ENCODE peak calls at places on chromosomes 13 and 19, in nine cellular contexts. R, V, N, L, U, D, A, T and F are unnamed samples.

GRCh38 chr19:10624585-10624984 is 768 bp upstream of the SLC44A2 start:
- DNase-seq in R (no peak), V (no peak), N (no peak), L (no peak), U (no peak), D (no peak), A (no peak), T (no peak), F (no peak)

GRCh38 chr13:37306778-37307544 is 201.5 kb upstream of the CSNK1A1L start:
- DNase-seq in R (no peak), V (no peak), N (peak; percentile 77), L (no peak), U (no peak), D (peak; percentile 9), A (no peak), T (no peak), F (peak; percentile 87)

GRCh38 chr13:19910336-19911072 is 47.1 kb upstream of the ZMYM5 start:
- DNase-seq in R (no peak), V (no peak), N (peak; percentile 53), L (no peak), U (no peak), D (no peak), A (no peak), T (no peak), F (peak; percentile 6)

GRCh38 chr19:43789029-43789428 is 8.3 kb upstream of the KCNN4 start:
- DNase-seq in R (no peak), V (no peak), N (no peak), L (no peak), U (no peak), D (no peak), A (no peak), T (no peak), F (peak; percentile 60)

GRCh38 chr19:571127-571974 is 1.0 kb upstream of the BSG start:
- DNase-seq in R (peak; percentile 52), V (no peak), N (no peak), L (no peak), U (no peak), D (peak; percentile 92), A (no peak), T (peak; percentile 36), F (peak; percentile 81)

GRCh38 chr19:17405250-17406038 is at the start of gene BST2:
- DNase-seq in R (no peak), V (peak; percentile 72), N (no peak), L (no peak), U (peak; percentile 32), D (no peak), A (no peak), T (peak; percentile 51), F (peak; percentile 90)

GRCh38 chr13:29849071-29849541 is 1.3 kb downstream of the UBL3 start:
- DNase-seq in R (no peak), V (peak; percentile 8), N (no peak), L (no peak), U (no peak), D (peak; percentile 67), A (no peak), T (peak; percentile 56), F (peak; percentile 62)

GRCh38 chr19:48102870-48103751 is 7.5 kb downstream of the PLA2G4C start:
- DNase-seq in R (peak; percentile 64), V (no peak), N (no peak), L (no peak), U (no peak), D (peak; percentile 63), A (no peak), T (no peak), F (no peak)

GRCh38 chr13:25738342-25738771 is 313.5 kb downstream of the SHISA2 start:
- DNase-seq in R (no peak), V (no peak), N (no peak), L (no peak), U (no peak), D (peak; percentile 1), A (no peak), T (no peak), F (no peak)

GRCh38 chr13:100675660-100676129 is 1.1 kb upstream of the TMTC4 start:
- DNase-seq in R (no peak), V (no peak), N (no peak), L (no peak), U (peak; percentile 6), D (no peak), A (no peak), T (no peak), F (no peak)

GRCh38 chr19:29882719-29883105 is 59.3 kb upstream of the URI1 start:
- DNase-seq in R (no peak), V (no peak), N (no peak), L (no peak), U (no peak), D (peak; percentile 36), A (no peak), T (no peak), F (no peak)